ENCODE peak calls at places on chromosomes 2 and 18, in six cellular contexts. K is right cardiac atrium, I is lung, U is ovary, G is transverse colon, H is GM23248. J is an unnamed sample.

GRCh38 chr2:231680284-231680991 is 27.9 kb upstream of the PTMA start:
- DNase-seq in K (no peak), H (peak; percentile 50), I (no peak), G (peak; percentile 70), U (no peak), J (no peak)

GRCh38 chr2:47226124-47227040 is 71.3 kb upstream of the STPG4 start:
- DNase-seq in U (no peak), G (no peak), H (no peak), K (no peak), I (no peak), J (no peak)

GRCh38 chr2:7154666-7155065 is 237.5 kb downstream of the RNF144A start:
- DNase-seq in H (no peak), G (no peak), U (no peak), I (no peak), K (no peak), J (no peak)

GRCh38 chr2:118046628-118047210 is 32.8 kb upstream of the CCDC93 start:
- DNase-seq in I (no peak), H (peak; percentile 81), U (no peak), K (no peak), G (no peak), J (no peak)

GRCh38 chr2:214593723-214594122 is 182.9 kb downstream of the VWC2L start:
- DNase-seq in K (no peak), G (no peak), U (no peak), I (no peak), H (peak; percentile 41), J (no peak)

GRCh38 chr2:209526541-209526940 is 102.7 kb downstream of the MAP2 start:
- DNase-seq in K (no peak), H (peak; percentile 11), U (no peak), I (no peak), G (no peak), J (no peak)

GRCh38 chr2:83584674-83585073 is 874.4 kb downstream of the SUCLG1 start:
- DNase-seq in I (no peak), K (peak; percentile 7), G (no peak), H (peak; percentile 65), U (no peak), J (no peak)

GRCh38 chr2:74511104-74511989 is 2.9 kb upstream of the TLX2 start:
- DNase-seq in I (no peak), U (no peak), H (peak; percentile 48), K (peak; percentile 9), G (no peak), J (no peak)

GRCh38 chr2:44975571-44976450 is 33.4 kb downstream of the SIX2 start:
- DNase-seq in U (no peak), I (no peak), H (no peak), G (no peak), K (no peak), J (no peak)

GRCh38 chr18:55906533-55906932 is 318.5 kb upstream of the TCF4 start:
- DNase-seq in H (peak; percentile 37), U (no peak), K (no peak), G (no peak), I (no peak), J (no peak)

GRCh38 chr2:24359701-24360049 is 661 bp downstream of the ITSN2 start:
- DNase-seq in U (peak; percentile 53), G (peak; percentile 72), I (peak; percentile 41), H (peak; percentile 63), K (peak; percentile 64), J (peak; percentile 20)

GRCh38 chr2:24360050-24360962 is at the start of gene ITSN2:
- DNase-seq in U (peak; percentile 75), H (peak; percentile 90), K (peak; percentile 95), I (peak; percentile 82), G (peak; percentile 87), J (peak; percentile 85)

GRCh38 chr2:24359129-24359528 is 1.2 kb downstream of the ITSN2 start:
- DNase-seq in G (no peak), H (peak; percentile 19), U (no peak), K (no peak), I (no peak), J (no peak)

GRCh38 chr2:24362253-24362652 is 1.9 kb upstream of the ITSN2 start:
- DNase-seq in H (no peak), G (no peak), I (no peak), U (no peak), K (no peak), J (no peak)

GRCh38 chr2:24360963-24361330 is 611 bp upstream of the ITSN2 start:
- DNase-seq in K (no peak), I (no peak), U (peak; percentile 25), H (no peak), G (no peak), J (no peak)
- H3K27ac ChIP-seq in K (peak overlapping the region; percentile 90), I (peak overlapping the region; percentile 96), U (peak overlapping the region; percentile 88), H (no peak overlapping the region), G (peak overlapping the region; percentile 97), J (peak overlapping the region; percentile 99)

DNA sequence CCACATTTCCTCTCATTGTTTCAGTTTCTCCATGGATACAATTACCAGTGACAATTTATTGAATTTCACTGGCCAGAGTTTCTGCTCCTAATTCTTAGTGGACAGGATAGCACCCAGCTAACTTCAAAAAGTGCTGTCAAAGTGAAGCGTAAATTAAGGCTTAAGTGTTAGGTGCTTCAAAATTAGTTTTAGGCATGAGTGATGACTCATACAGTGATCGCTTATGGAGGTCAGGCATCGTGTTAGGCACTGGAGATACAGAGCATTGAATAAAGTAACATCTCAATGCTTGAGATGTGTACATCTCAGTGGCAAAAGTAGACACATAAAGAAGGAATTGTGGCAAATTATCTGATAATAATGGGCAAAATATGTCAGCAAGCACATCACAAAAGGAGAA is 40.8 kb downstream of the NOSTRIN start:
- DNase-seq in G (no peak), U (no peak), H (no peak), K (no peak), I (no peak), J (no peak)
- H3K4me1 ChIP-seq in G (no peaks in the 10 kb centered on the region), U (no peaks in the 10 kb centered on the region), H (no peaks in the 10 kb centered on the region), K (no peaks in the 10 kb centered on the region), I (no peaks in the 10 kb centered on the region), J (no peaks in the 10 kb centered on the region)

GRCh38 chr2:2581331-2582159 is 250.5 kb upstream of the MYT1L start:
- DNase-seq in H (no peak), K (no peak), G (no peak), I (no peak), U (no peak), J (no peak)
- H3K27me3 ChIP-seq in H (no peaks in the 10 kb centered on the region), K (no peaks in the 10 kb centered on the region), G (no peaks in the 10 kb centered on the region), I (no peaks in the 10 kb centered on the region), U (no peaks in the 10 kb centered on the region), J (peaks cover 16% of the 10 kb centered on the region)

GRCh38 chr2:27308359-27308875 is at the start of gene UCN:
- DNase-seq in G (no peak), K (peak; percentile 85), U (peak; percentile 55), I (no peak), H (peak; percentile 72), J (peak; percentile 59)
- H3K27ac ChIP-seq in G (no peak within 1 kb of the TSS), K (no peak within 1 kb of the TSS), U (no peak within 1 kb of the TSS), I (no peak within 1 kb of the TSS), H (no peak within 1 kb of the TSS), J (no peak within 1 kb of the TSS)

GRCh38 chr2:205850611-205851010 is 168.3 kb downstream of the NRP2 start:
- DNase-seq in K (no peak), I (no peak), G (no peak), H (no peak), U (no peak), J (no peak)
- H3K4me1 ChIP-seq in K (no peaks in the 10 kb centered on the region), I (no peaks in the 10 kb centered on the region), G (no peaks in the 10 kb centered on the region), H (no peaks in the 10 kb centered on the region), U (no peaks in the 10 kb centered on the region), J (no peaks in the 10 kb centered on the region)

DNA sequence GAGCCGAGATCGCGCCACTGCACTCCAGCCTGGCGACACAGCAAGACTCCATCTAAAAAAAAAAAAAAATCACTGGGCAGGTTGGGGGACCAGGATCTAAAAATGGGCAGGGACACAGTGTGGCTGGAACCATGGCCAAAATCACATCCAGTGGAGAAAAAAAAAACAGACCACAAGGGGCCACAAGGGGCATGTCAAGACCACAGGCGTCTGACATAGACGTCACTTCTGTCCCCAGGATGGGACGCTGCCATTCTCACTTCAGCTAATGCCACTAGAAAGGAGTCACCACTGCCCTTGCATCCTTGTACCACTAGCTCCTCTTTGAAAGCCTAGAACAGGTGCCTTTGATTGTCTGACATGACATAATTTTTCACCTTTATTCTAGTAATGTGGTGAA is 2.5 kb upstream of the POMC start:
- DNase-seq in G (no peak), H (no peak), U (no peak), I (no peak), K (no peak), J (no peak)
- H3K27me3 ChIP-seq in G (peaks cover 72% of the 10 kb centered on the region), H (peaks cover 72% of the 10 kb centered on the region), U (peaks cover 2% of the 10 kb centered on the region), I (peaks cover 4% of the 10 kb centered on the region), K (no peaks in the 10 kb centered on the region), J (peaks cover 43% of the 10 kb centered on the region)

GRCh38 chr2:136135924-136136906 is 18.3 kb upstream of the CXCR4 start:
- DNase-seq in G (peak; percentile 71), H (no peak), U (no peak), K (no peak), I (peak; percentile 33), J (no peak)

GRCh38 chr2:136139601-136140000 is 21.7 kb upstream of the CXCR4 start:
- DNase-seq in K (no peak), U (no peak), G (no peak), H (no peak), I (no peak), J (no peak)

GRCh38 chr2:136137982-136138381 is 20.0 kb upstream of the CXCR4 start:
- DNase-seq in H (no peak), I (no peak), U (no peak), K (no peak), G (no peak), J (no peak)

GRCh38 chr2:136135462-136135861 is 17.5 kb upstream of the CXCR4 start:
- DNase-seq in G (no peak), H (no peak), I (no peak), U (no peak), K (no peak), J (no peak)

GRCh38 chr2:136136921-136137320 is 19.0 kb upstream of the CXCR4 start:
- DNase-seq in H (no peak), G (no peak), U (no peak), K (no peak), I (no peak), J (no peak)
- H3K27ac ChIP-seq in H (no peak overlapping the region), G (peak overlapping the region; percentile 61), U (no peak overlapping the region), K (no peak overlapping the region), I (no peak overlapping the region), J (no peak overlapping the region)

GRCh38 chr18:31828613-31829012 is 67.9 kb upstream of the SLC25A52 start:
- DNase-seq in H (no peak), U (no peak), G (no peak), I (no peak), K (no peak), J (no peak)
- H3K4me1 ChIP-seq in H (no peaks in the 10 kb centered on the region), U (no peaks in the 10 kb centered on the region), G (no peaks in the 10 kb centered on the region), I (no peaks in the 10 kb centered on the region), K (no peaks in the 10 kb centered on the region), J (no peaks in the 10 kb centered on the region)

DNA sequence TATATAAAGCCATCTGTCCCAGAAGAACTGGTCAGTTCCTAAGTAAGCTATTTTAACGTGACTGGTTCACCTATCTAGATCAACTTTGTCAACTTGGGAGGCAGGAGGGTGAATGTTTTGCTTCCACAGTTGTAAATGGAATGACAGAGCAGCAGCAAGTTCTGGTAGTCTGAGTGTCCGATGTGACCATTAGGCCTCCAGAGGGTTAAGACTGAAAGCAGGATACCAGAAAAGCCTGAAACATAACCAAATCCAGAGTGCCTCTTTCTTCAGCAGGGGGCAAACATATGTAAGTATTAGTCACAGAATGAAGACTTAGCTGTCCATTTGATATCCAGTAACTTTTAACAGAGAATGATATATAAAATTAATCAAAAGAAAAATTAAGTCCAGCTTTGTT is 9.2 kb downstream of the HOXD3 start:
- DNase-seq in H (no peak), I (no peak), K (no peak), U (no peak), G (no peak), J (no peak)
- H3K27me3 ChIP-seq in H (no peaks in the 10 kb centered on the region), I (peaks cover 20% of the 10 kb centered on the region), K (peaks cover 11% of the 10 kb centered on the region), U (no peaks in the 10 kb centered on the region), G (peaks cover 60% of the 10 kb centered on the region), J (peaks cover 100% of the 10 kb centered on the region)